ENCODE peak calls at places on chromosome 3, in four cellular contexts. W, T, I and Q are unnamed samples.

GRCh38 chr3:177334803-177335202 is 137.5 kb upstream of the TBL1XR1 start:
- DNase-seq in T (no peak), W (no peak), I (no peak), Q (no peak)

GRCh38 chr3:111831840-111832239 is 27.2 kb upstream of the PHLDB2 start:
- DNase-seq in I (no peak), T (no peak), W (no peak), Q (no peak)

GRCh38 chr3:100008081-100008698 is 106.1 kb downstream of the FILIP1L start:
- DNase-seq in W (no peak), I (no peak), T (no peak), Q (no peak)

GRCh38 chr3:13024274-13024863 is 48.9 kb downstream of the IQSEC1 start:
- DNase-seq in I (no peak), T (no peak), W (no peak), Q (no peak)

GRCh38 chr3:165156757-165157156 is 39.4 kb downstream of the SLITRK3 start:
- DNase-seq in I (no peak), T (peak), W (no peak), Q (no peak)

GRCh38 chr3:134624537-134625287 is 26.1 kb downstream of the KY start:
- DNase-seq in T (no peak), W (no peak), I (no peak), Q (no peak)

GRCh38 chr3:189324538-189325138 is 152.9 kb downstream of the TPRG1 start:
- DNase-seq in I (peak), T (peak), W (peak), Q (peak)

GRCh38 chr3:101310580-101311375 is 9.6 kb downstream of the IMPG2 start:
- DNase-seq in T (no peak), I (peak), W (no peak), Q (no peak)

GRCh38 chr3:194906970-194907629 is 221.4 kb downstream of the FAM43A start:
- DNase-seq in T (no peak), I (no peak), W (no peak), Q (no peak)

GRCh38 chr3:59321881-59322540 is 272.2 kb upstream of the CFAP20DC start:
- DNase-seq in W (no peak), I (no peak), T (no peak), Q (no peak)

GRCh38 chr3:41321642-41321980 is 122.3 kb downstream of the CTNNB1 start:
- DNase-seq in I (no peak), W (no peak), T (no peak), Q (no peak)

GRCh38 chr3:72890166-72890925 is 2.5 kb downstream of the GXYLT2 start:
- DNase-seq in W (no peak), T (no peak), I (no peak), Q (no peak)

GRCh38 chr3:48084929-48085328 is 68.7 kb upstream of the MAP4 start:
- DNase-seq in I (no peak), T (no peak), W (no peak), Q (no peak)

GRCh38 chr3:123686254-123686653 is 101.4 kb upstream of the HACD2 start:
- DNase-seq in W (no peak), T (no peak), I (no peak), Q (no peak)

GRCh38 chr3:29512620-29513019 is 231.7 kb downstream of the RBMS3 start:
- DNase-seq in I (no peak), W (no peak), T (no peak), Q (no peak)

GRCh38 chr3:15933439-15934144 is 135.8 kb upstream of the ANKRD28 start:
- DNase-seq in T (no peak), W (no peak), I (no peak), Q (no peak)

GRCh38 chr3:188036375-188036985 is 117.5 kb upstream of the LPP start:
- DNase-seq in I (no peak), W (no peak), T (no peak), Q (peak)

GRCh38 chr3:7193271-7193670 is 332.4 kb downstream of the GRM7 start:
- DNase-seq in I (no peak), T (no peak), W (no peak), Q (no peak)

GRCh38 chr3:46017720-46018119 is 9.6 kb downstream of the XCR1 start:
- DNase-seq in W (no peak), I (no peak), T (no peak), Q (no peak)

GRCh38 chr3:14230729-14231128 is 52.1 kb downstream of the LSM3 start:
- DNase-seq in W (no peak), I (no peak), T (no peak), Q (no peak)

GRCh38 chr3:4948395-4948794 is 30.8 kb upstream of the BHLHE40 start:
- DNase-seq in W (no peak), I (no peak), T (no peak), Q (no peak)

GRCh38 chr3:101963902-101964362 is 114.6 kb downstream of the NFKBIZ start:
- DNase-seq in W (no peak), T (no peak), I (peak), Q (no peak)

GRCh38 chr3:177231237-177231636 is 34.0 kb upstream of the TBL1XR1 start:
- DNase-seq in I (no peak), W (no peak), T (no peak), Q (no peak)

GRCh38 chr3:52063026-52063723 is 6.8 kb upstream of the DUSP7 start:
- DNase-seq in I (no peak), T (no peak), W (no peak), Q (no peak)

GRCh38 chr3:8629151-8630021 is 15.2 kb downstream of the SSUH2 start:
- DNase-seq in T (peak), I (peak), W (peak), Q (peak)

GRCh38 chr3:58237238-58237939 is at the start of gene ABHD6:
- DNase-seq in T (peak), I (peak), W (peak), Q (peak)

GRCh38 chr3:191303596-191303995 is 25.6 kb upstream of the CCDC50 start:
- DNase-seq in I (no peak), W (no peak), T (no peak), Q (no peak)

GRCh38 chr3:15205934-15206661 is at the start of gene CAPN7:
- DNase-seq in I (peak), W (peak), T (peak), Q (peak)

GRCh38 chr3:120450914-120451669 is at the start of gene FSTL1:
- DNase-seq in T (peak), W (peak), I (no peak), Q (no peak)

GRCh38 chr3:193165431-193166120 is 75.4 kb upstream of the PLAAT1 start:
- DNase-seq in I (no peak), W (no peak), T (no peak), Q (no peak)

GRCh38 chr3:13021141-13021933 is 51.9 kb downstream of the IQSEC1 start:
- DNase-seq in I (no peak), W (no peak), T (no peak), Q (no peak)

GRCh38 chr3:188126931-188127330 is 27.0 kb upstream of the LPP start:
- DNase-seq in T (no peak), I (no peak), W (no peak), Q (no peak)

GRCh38 chr3:106809633-106810460 is 567.4 kb upstream of the CCDC54 start:
- DNase-seq in T (no peak), W (no peak), I (no peak), Q (no peak)

GRCh38 chr3:194045289-194045688 is 90.7 kb upstream of the HES1 start:
- DNase-seq in T (no peak), W (no peak), I (no peak), Q (no peak)

GRCh38 chr3:4757056-4757948 is 221.9 kb upstream of the BHLHE40 start:
- DNase-seq in T (no peak), I (no peak), W (no peak), Q (no peak)

GRCh38 chr3:71097557-71097956 is 486.0 kb downstream of the FOXP1 start:
- DNase-seq in T (no peak), I (no peak), W (no peak), Q (no peak)

DNA sequence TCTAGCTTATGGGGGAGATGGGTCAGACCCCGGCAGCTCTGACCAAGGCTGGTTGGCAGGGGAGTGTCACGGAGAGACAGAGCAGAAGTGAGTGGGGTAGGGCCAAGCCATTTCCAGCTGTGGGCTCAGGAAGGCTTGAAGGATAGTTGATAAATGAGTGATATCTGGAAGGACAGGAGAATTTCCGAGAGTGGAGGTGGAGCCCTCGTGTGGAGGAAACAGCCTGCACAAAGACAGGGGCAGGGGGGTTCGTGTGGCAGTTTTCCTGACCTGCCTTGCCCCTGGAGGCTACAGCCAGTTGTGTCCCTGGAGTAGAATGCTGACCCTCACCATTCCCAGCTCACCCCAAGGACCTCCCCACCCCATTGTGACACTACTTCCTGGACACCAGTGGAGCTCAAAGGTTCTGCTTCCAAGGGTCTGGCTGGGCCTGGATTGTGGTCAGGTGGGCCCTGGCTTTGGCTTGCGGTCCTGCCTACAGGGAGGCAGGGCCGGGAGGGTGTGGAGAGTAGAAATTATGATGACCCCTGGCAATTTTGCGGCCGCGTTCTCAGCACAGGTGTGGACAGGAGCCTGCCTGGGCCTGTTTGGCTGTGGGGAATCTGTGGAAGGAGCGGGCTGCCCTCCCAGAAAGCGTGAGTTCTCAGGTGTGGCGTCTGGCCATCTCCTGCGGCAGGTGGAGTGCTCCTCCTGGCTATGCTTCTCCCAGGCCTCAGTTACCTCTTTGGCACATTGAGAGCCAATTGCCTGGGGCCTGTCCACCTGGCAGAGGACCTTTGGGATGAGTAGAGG is at the start of gene SLC22A14:
- DNase-seq in I (no peak), T (no peak), W (no peak), Q (no peak)
- TF ChIP-seq CTCF in I (no peak), T (no peak), W (no peak), Q (no peak)

GRCh38 chr3:69353492-69353891 is 32.4 kb downstream of the FRMD4B start:
- DNase-seq in I (no peak), W (no peak), T (no peak), Q (no peak)
- H3K4me3 ChIP-seq in I (peak), W (peak), T (no peak), Q (no peak)

GRCh38 chr3:128438488-128439072 is 28.1 kb downstream of the DNAJB8 start:
- DNase-seq in W (peak), I (no peak), T (no peak), Q (no peak)
- TF ChIP-seq CTCF in W (no peak), I (peak), T (peak), Q (peak)

GRCh38 chr3:56672-57071 is 139.9 kb upstream of the CHL1 start:
- DNase-seq in T (no peak), W (no peak), I (no peak), Q (no peak)
- H3K4me3 ChIP-seq in T (no peak), W (no peak), I (no peak), Q (no peak)

DNA sequence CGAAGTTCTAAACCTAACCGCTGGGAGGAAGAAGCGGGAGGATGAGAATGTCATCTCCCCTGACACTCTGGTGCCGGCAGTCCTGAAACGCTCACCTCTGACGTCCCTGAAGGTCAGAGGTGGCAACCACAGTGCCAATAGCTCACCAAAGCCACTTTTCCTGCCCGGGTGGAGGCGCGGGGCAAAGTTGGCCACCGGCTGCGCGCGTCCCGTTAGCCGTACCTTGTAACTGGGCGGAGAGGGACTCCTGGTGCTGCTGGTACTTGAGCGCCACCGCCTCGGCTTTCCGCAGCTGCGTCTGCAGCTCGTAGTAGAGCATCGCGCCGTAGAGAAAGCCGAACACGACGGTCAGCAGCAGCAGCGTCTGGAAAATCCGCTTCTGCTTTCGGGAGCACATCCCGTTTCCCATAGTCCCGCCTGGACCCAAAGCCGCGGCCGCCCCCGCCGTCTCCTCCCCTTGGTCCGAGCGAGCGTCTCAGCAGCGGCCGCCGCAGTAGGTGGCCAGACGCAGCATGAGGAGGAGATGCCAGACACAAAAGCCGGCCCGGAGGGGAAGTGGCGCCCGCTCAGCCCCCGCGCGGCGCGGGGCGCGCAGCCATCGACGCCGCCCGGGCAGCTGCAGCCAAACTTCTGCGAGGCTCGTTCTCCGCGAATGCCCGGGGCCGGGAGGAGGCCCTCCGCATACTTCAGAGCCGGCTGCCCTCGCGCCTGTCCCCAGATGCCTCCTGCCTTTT is 680 bp downstream of the GOLIM4 start:
- DNase-seq in T (peak), I (no peak), W (peak), Q (peak)
- TF ChIP-seq CTCF in T (peak), I (peak), W (no peak), Q (peak)

DNA sequence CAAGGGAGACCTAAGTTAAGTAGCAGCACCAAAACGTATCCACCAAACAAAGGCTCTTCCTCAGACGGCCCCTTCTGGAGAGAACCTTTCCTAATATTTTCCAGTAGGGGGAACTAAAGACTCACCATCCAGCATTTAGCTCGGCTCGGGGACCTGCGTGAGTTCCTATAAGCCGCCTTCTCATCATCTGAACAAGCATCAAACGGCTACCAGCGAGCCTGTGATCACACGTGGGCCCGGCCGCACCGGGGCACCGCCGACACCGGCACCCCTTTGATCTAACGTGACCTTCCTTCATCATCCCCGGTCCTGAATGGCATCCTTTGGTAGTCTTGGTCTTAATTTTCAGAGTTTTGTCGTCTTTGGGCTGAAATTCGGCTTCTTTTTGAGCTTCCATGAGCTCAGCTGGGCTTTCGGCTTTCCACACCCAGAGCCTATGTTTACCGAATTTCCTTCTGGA is 1.4 kb upstream of the ROBO2 start:
- DNase-seq in I (peak), W (peak), T (peak), Q (peak)
- H3K4me3 ChIP-seq in I (peak), W (peak), T (peak), Q (no peak)

GRCh38 chr3:39181408-39182335 is 10.7 kb downstream of the XIRP1 start:
- DNase-seq in T (no peak), W (no peak), I (no peak), Q (no peak)

GRCh38 chr3:39180183-39180545 is 12.2 kb downstream of the XIRP1 start:
- DNase-seq in I (no peak), T (no peak), W (no peak), Q (no peak)

GRCh38 chr3:39178553-39178952 is 13.8 kb downstream of the XIRP1 start:
- DNase-seq in I (no peak), T (no peak), W (no peak), Q (no peak)

GRCh38 chr3:39183231-39184080 is 8.9 kb downstream of the XIRP1 start:
- DNase-seq in T (no peak), I (no peak), W (no peak), Q (no peak)

GRCh38 chr3:39180546-39181346 is 11.6 kb downstream of the XIRP1 start:
- DNase-seq in T (peak), W (peak), I (no peak), Q (peak)
- TF ChIP-seq CTCF in T (peak), W (no peak), I (peak), Q (no peak)

GRCh38 chr3:97971679-97972567 is at the start of gene RIOX2:
- DNase-seq in T (peak), I (no peak), W (peak), Q (peak)

GRCh38 chr3:97969541-97969940 is 2.7 kb downstream of the RIOX2 start:
- DNase-seq in T (no peak), W (no peak), I (no peak), Q (no peak)

GRCh38 chr3:97968376-97968775 is 3.9 kb downstream of the RIOX2 start:
- DNase-seq in W (no peak), T (no peak), I (no peak), Q (no peak)

GRCh38 chr3:97970929-97971460 is 1.2 kb downstream of the RIOX2 start:
- DNase-seq in I (no peak), T (no peak), W (no peak), Q (no peak)

GRCh38 chr3:97970131-97970530 is 2.1 kb downstream of the RIOX2 start:
- DNase-seq in T (no peak), I (no peak), W (no peak), Q (no peak)
- H3K4me3 ChIP-seq in T (no peak), I (no peak), W (no peak), Q (no peak)

GRCh38 chr3:30615615-30616346 is 9.4 kb downstream of the TGFBR2 start:
- DNase-seq in I (no peak), W (no peak), T (no peak), Q (no peak)

GRCh38 chr3:30616347-30617027 is 10.1 kb downstream of the TGFBR2 start:
- DNase-seq in I (no peak), T (no peak), W (no peak), Q (no peak)

GRCh38 chr3:30613135-30613825 is 6.9 kb downstream of the TGFBR2 start:
- DNase-seq in W (no peak), T (no peak), I (no peak), Q (no peak)

GRCh38 chr3:30614373-30614772 is 8.0 kb downstream of the TGFBR2 start:
- DNase-seq in W (no peak), I (no peak), T (no peak), Q (no peak)

DNA sequence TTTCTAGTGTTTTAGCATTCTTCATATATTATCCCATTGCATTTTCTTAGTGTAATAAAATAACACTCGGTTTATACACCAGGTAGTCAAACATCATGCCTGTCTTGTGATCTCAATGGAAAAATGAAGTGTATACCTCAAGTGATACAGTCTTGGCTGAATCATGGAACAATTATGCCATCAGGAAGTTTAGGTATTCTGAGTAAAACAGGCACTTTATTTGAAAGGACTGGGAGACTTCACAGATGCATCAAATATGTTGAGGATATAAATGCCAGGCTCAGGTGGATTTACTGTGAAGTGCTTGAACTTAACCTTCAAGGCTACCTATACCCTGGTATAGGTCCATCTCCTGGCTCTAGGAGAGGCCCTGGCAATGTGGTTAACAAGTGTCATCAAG is 8.5 kb downstream of the TGFBR2 start:
- DNase-seq in W (no peak), I (no peak), T (no peak), Q (no peak)
- TF ChIP-seq CTCF in W (no peak), I (no peak), T (no peak), Q (no peak)

GRCh38 chr3:125109541-125109925 is 53.7 kb upstream of the HEG1 start:
- DNase-seq in W (no peak), I (no peak), T (no peak), Q (no peak)

GRCh38 chr3:125108833-125109540 is 53.2 kb upstream of the HEG1 start:
- DNase-seq in T (no peak), I (no peak), W (no peak), Q (no peak)

GRCh38 chr3:125107861-125108567 is 52.2 kb upstream of the HEG1 start:
- DNase-seq in I (peak), W (no peak), T (no peak), Q (no peak)

GRCh38 chr3:125105116-125105515 is 49.3 kb upstream of the HEG1 start:
- DNase-seq in T (no peak), W (no peak), I (no peak), Q (no peak)

GRCh38 chr3:125107384-125107783 is 51.6 kb upstream of the HEG1 start:
- DNase-seq in I (no peak), W (no peak), T (no peak), Q (no peak)
- H3K4me3 ChIP-seq in I (no peak), W (no peak), T (no peak), Q (no peak)